ENCODE peak calls at places on chromosomes 7 and 10, in nine cellular contexts. C, P, G, W, F, J, B, U and H are unnamed samples.

GRCh38 chr7:146150153-146150552 is 33.6 kb downstream of the CNTNAP2 start:
- DNase-seq in C (no peak), P (peak), G (no peak), W (no peak), F (no peak), J (no peak), B (no peak), U (no peak), H (no peak)

GRCh38 chr10:123741711-123742110 is 75.6 kb downstream of the GPR26 start:
- DNase-seq in C (no peak), P (no peak), G (no peak), W (no peak), F (no peak), J (no peak), B (no peak), U (no peak), H (no peak)

GRCh38 chr10:16787361-16787791 is 29.8 kb downstream of the RSU1 start:
- DNase-seq in C (no peak), P (no peak), G (no peak), W (no peak), F (no peak), J (peak), B (no peak), U (no peak), H (no peak)

GRCh38 chr7:158779061-158779992 is 50.0 kb downstream of the ESYT2 start:
- DNase-seq in C (no peak), P (no peak), G (no peak), W (peak), F (no peak), J (no peak), B (no peak), U (peak), H (no peak)

GRCh38 chr10:118778727-118779126 is 24.0 kb upstream of the CACUL1 start:
- DNase-seq in C (no peak), P (no peak), G (no peak), W (no peak), F (no peak), J (no peak), B (no peak), U (no peak), H (no peak)

GRCh38 chr7:91165846-91166230 is 98.4 kb upstream of the FZD1 start:
- DNase-seq in C (no peak), P (no peak), G (no peak), W (no peak), F (no peak), J (no peak), B (no peak), U (no peak), H (no peak)

GRCh38 chr7:152949790-152950189 is 190.2 kb downstream of the ACTR3B start:
- DNase-seq in C (no peak), P (no peak), G (no peak), W (no peak), F (no peak), J (no peak), B (no peak), U (no peak), H (no peak)

GRCh38 chr10:70491614-70492013 is 13.0 kb downstream of the PALD1 start:
- DNase-seq in C (no peak), P (no peak), G (no peak), W (no peak), F (no peak), J (no peak), B (no peak), U (no peak), H (no peak)

GRCh38 chr10:8393531-8393930 is 339.0 kb downstream of the GATA3 start:
- DNase-seq in C (no peak), P (peak), G (no peak), W (no peak), F (peak), J (no peak), B (no peak), U (no peak), H (no peak)
- H3K4me3 ChIP-seq in C (no peak), P (no peak), G (no peak), W (no peak), F (no peak), J (no peak), B (no peak), U (no peak), H (no peak)

GRCh38 chr7:6376820-6377219 is 70.9 kb downstream of the DAGLB start:
- DNase-seq in C (peak), P (no peak), G (no peak), W (no peak), F (no peak), J (no peak), B (no peak), U (no peak), H (no peak)
- H3K4me3 ChIP-seq in C (peak), P (peak), G (peak), W (no peak), F (no peak), J (no peak), B (peak), U (no peak), H (no peak)

DNA sequence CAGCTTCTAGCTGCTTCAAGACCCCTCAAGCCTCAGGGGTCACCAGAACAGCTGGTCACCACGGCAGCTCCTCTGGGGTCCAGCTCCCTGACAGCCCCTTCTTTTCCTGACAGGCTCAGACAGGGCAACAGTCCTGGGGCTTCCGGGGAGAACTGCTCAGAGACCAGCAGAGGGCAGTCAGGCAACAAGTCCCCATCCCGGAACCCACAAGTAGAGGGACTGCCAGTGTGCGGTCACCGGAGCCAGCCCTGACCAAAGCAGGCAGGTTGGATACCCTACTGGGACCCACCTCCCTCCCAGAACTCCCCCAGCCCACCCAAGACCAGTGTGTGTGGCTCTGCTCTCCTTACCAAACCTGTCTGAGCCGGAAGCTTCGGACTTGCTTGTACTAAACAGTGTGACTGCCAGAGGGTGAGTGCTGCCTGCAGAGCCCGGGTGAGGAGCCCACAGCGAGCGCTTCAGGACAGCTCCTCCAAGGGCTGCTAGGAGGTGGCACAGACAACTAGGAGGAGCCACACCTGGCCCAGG is 40.3 kb downstream of the YKT6 start:
- DNase-seq in C (peak), P (peak), G (peak), W (peak), F (peak), J (peak), B (no peak), U (peak), H (peak)
- H3K4me3 ChIP-seq in C (peak), P (no peak), G (no peak), W (no peak), F (no peak), J (no peak), B (no peak), U (no peak), H (no peak)

GRCh38 chr10:2881720-2882459 is 185.5 kb upstream of the PFKP start:
- DNase-seq in C (no peak), P (no peak), G (no peak), W (no peak), F (no peak), J (no peak), B (no peak), U (no peak), H (no peak)
- H3K4me3 ChIP-seq in C (no peak), P (no peak), G (no peak), W (no peak), F (no peak), J (no peak), B (no peak), U (no peak), H (no peak)

GRCh38 chr10:22932626-22933370 is 4.9 kb downstream of the ARMC3 start:
- DNase-seq in C (no peak), P (peak), G (no peak), W (no peak), F (no peak), J (no peak), B (no peak), U (no peak), H (peak)

GRCh38 chr10:22931948-22932347 is 4.1 kb downstream of the ARMC3 start:
- DNase-seq in C (no peak), P (peak), G (no peak), W (no peak), F (peak), J (no peak), B (peak), U (no peak), H (peak)

GRCh38 chr10:22927661-22928403 is at the start of gene ARMC3:
- DNase-seq in C (peak), P (peak), G (peak), W (peak), F (no peak), J (peak), B (no peak), U (peak), H (no peak)

GRCh38 chr10:22925088-22925487 is 2.8 kb upstream of the ARMC3 start:
- DNase-seq in C (no peak), P (no peak), G (no peak), W (no peak), F (no peak), J (no peak), B (no peak), U (no peak), H (no peak)

DNA sequence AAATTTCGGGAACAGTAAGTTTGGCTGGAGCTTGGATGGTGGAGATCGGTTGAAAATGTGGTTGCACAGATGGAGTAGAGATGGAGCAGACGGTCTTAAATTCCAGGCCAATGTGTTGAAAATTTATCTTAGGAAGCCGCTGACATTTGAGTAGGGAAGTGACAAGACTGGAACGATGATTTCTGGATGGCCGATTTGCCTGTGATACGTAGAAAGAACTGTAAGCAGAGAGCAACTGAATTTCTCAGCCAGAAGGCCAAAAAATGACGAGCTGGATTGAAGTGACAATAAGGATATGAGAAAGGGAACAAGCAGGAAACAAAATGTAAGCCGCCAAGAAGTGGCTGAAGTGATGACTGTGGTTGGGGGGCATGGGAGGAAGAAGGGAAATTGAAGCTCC is 690 bp upstream of the ARMC3 start:
- DNase-seq in C (no peak), P (no peak), G (no peak), W (no peak), F (no peak), J (no peak), B (no peak), U (no peak), H (no peak)
- H3K4me3 ChIP-seq in C (no peak), P (no peak), G (peak), W (no peak), F (no peak), J (peak), B (no peak), U (no peak), H (peak)